ENCODE peak calls at places on chromosomes 13 and 19, in eight cellular contexts. H is NB4; F is uterus; V is spleen; U is astrocyte of the cerebellum; I is CD8-positive, alpha-beta T cell; M is H9; L is cardiac muscle cell. Y is an unnamed sample.

GRCh38 chr13:34933349-34933748 is 8.7 kb upstream of the NBEA start:
- DNase-seq in H (no peak), F (no peak), V (no peak), U (no peak), I (no peak), M (no peak), L (no peak), Y (no peak)

GRCh38 chr19:13012690-13013608 is 17.7 kb downstream of the NFIX start:
- DNase-seq in H (peak), F (peak), V (no peak), U (no peak), I (peak), M (peak), L (no peak), Y (no peak)

GRCh38 chr13:64925284-64925683 is 2304.9 kb downstream of the PCDH9 start:
- DNase-seq in H (peak), F (no peak), V (no peak), U (no peak), I (no peak), M (peak), L (peak), Y (peak)

GRCh38 chr19:19653597-19654147 is 9.8 kb downstream of the ATP13A1 start:
- DNase-seq in H (no peak), F (no peak), V (no peak), U (no peak), I (no peak), M (no peak), L (no peak), Y (no peak)

GRCh38 chr13:112732679-112733078 is 42.8 kb downstream of the ATP11A start:
- DNase-seq in H (no peak), F (no peak), V (peak), U (no peak), I (no peak), M (no peak), L (no peak), Y (no peak)

GRCh38 chr19:2405256-2405655 is 22.1 kb downstream of the TIMM13 start:
- DNase-seq in H (no peak), F (no peak), V (no peak), U (no peak), I (no peak), M (no peak), L (no peak), Y (no peak)

GRCh38 chr13:41054212-41054877 is 7.0 kb upstream of the WBP4 start:
- DNase-seq in H (peak), F (peak), V (no peak), U (peak), I (no peak), M (no peak), L (peak), Y (no peak)

GRCh38 chr19:35168261-35168660 is 13.7 kb downstream of the FXYD5 start:
- DNase-seq in H (no peak), F (no peak), V (no peak), U (no peak), I (no peak), M (peak), L (no peak), Y (no peak)

GRCh38 chr13:70541451-70541850 is 433.2 kb upstream of the KLHL1 start:
- DNase-seq in H (no peak), F (no peak), V (no peak), U (no peak), I (no peak), M (no peak), L (no peak), Y (no peak)

GRCh38 chr13:20721454-20722357 is 18.2 kb downstream of the IL17D start:
- DNase-seq in H (no peak), F (peak), V (peak), U (peak), I (no peak), M (peak), L (peak), Y (no peak)

GRCh38 chr19:16325161-16325527 is 518 bp downstream of the KLF2 start:
- DNase-seq in H (no peak), F (no peak), V (peak), U (no peak), I (peak), M (peak), L (peak), Y (no peak)

GRCh38 chr19:17950310-17951150 is 16.4 kb upstream of the KCNN1 start:
- DNase-seq in H (no peak), F (no peak), V (peak), U (no peak), I (peak), M (peak), L (peak), Y (no peak)

GRCh38 chr19:30076101-30076551 is 134.1 kb downstream of the URI1 start:
- DNase-seq in H (no peak), F (no peak), V (peak), U (no peak), I (no peak), M (peak), L (no peak), Y (peak)

GRCh38 chr13:48808689-48809088 is 155.0 kb downstream of the CYSLTR2 start:
- DNase-seq in H (no peak), F (no peak), V (no peak), U (no peak), I (no peak), M (no peak), L (no peak), Y (no peak)

GRCh38 chr13:79966039-79966438 is 374.9 kb downstream of the SPRY2 start:
- DNase-seq in H (peak), F (no peak), V (no peak), U (no peak), I (no peak), M (no peak), L (no peak), Y (no peak)

GRCh38 chr13:71677114-71677513 is 189.9 kb downstream of the DACH1 start:
- DNase-seq in H (no peak), F (no peak), V (no peak), U (no peak), I (no peak), M (no peak), L (no peak), Y (no peak)

DNA sequence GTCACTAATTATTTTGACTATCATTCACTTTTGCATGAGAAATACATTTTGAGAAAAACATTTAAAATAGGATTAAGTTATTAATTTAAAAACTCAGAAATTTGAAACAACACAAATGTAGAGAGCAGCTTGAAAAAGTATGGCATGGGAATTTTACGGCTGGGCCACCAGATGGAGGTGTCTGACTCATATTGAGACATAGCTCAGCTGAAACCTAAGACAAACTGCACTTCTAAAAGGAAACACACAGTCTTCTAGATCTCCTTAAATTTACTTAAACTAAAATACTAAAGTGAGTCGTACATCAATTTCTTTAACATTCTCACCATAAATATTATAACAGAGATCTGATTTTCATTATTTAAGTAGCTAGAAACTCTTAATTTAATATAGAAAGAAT is 41.9 kb upstream of the POSTN start:
- DNase-seq in H (peak), F (no peak), V (no peak), U (peak), I (no peak), M (no peak), L (peak), Y (no peak)
- TF ChIP-seq CTCF in H (peak), F (peak), V (no peak), U (peak), I (no peak), M (peak), L (peak), Y (peak)

GRCh38 chr19:43692882-43693281 is 22.9 kb upstream of the PLAUR start:
- DNase-seq in H (no peak), F (no peak), V (no peak), U (no peak), I (no peak), M (no peak), L (no peak), Y (no peak)

GRCh38 chr19:43691755-43692154 is 21.8 kb upstream of the PLAUR start:
- DNase-seq in H (no peak), F (no peak), V (no peak), U (no peak), I (no peak), M (no peak), L (no peak), Y (no peak)

GRCh38 chr19:43690444-43690843 is 20.5 kb upstream of the PLAUR start:
- DNase-seq in H (no peak), F (no peak), V (no peak), U (no peak), I (no peak), M (no peak), L (no peak), Y (no peak)

GRCh38 chr19:43692364-43692763 is 22.4 kb upstream of the PLAUR start:
- DNase-seq in H (no peak), F (no peak), V (no peak), U (no peak), I (no peak), M (no peak), L (no peak), Y (no peak)

GRCh38 chr19:43690890-43691289 is 20.9 kb upstream of the PLAUR start:
- DNase-seq in H (no peak), F (no peak), V (no peak), U (no peak), I (no peak), M (no peak), L (no peak), Y (no peak)
- TF ChIP-seq CTCF in H (no peak), F (no peak), V (no peak), U (no peak), I (no peak), M (no peak), L (no peak), Y (no peak)

GRCh38 chr19:54882758-54883157 is 8.7 kb downstream of the FCAR start:
- DNase-seq in H (peak), F (no peak), V (no peak), U (no peak), I (no peak), M (no peak), L (no peak), Y (no peak)
- TF ChIP-seq CTCF in H (no peak), F (no peak), V (no peak), U (no peak), I (no peak), M (peak), L (no peak), Y (no peak)

GRCh38 chr13:97366172-97366688 is 67.7 kb upstream of the RAP2A start:
- DNase-seq in H (peak), F (no peak), V (no peak), U (no peak), I (no peak), M (no peak), L (no peak), Y (no peak)
- TF ChIP-seq CTCF in H (peak), F (no peak), V (no peak), U (peak), I (no peak), M (no peak), L (peak), Y (peak)

Y was measured in chondrocyte.